ENCODE peak calls at places on chromosomes 11 and 22, in six cellular contexts. M is stomach, R is tibial nerve, F is PC-3, P is fibroblast of lung, Z is kidney. Y is an unnamed sample.

GRCh38 chr11:65622011-65622410 is 6.4 kb downstream of the PCNX3 start:
- DNase-seq in M (no peak), R (no peak), F (no peak), P (no peak), Z (no peak), Y (no peak)

GRCh38 chr11:93063101-93063500 is 93.7 kb downstream of the MTNR1B start:
- DNase-seq in M (no peak), R (no peak), F (no peak), P (peak; percentile 19), Z (no peak), Y (no peak)

GRCh38 chr22:48217596-48217995 is 1455.1 kb downstream of the TBC1D22A start:
- DNase-seq in M (no peak), R (no peak), F (no peak), P (no peak), Z (no peak), Y (no peak)

GRCh38 chr11:134882141-134882540 is 470.1 kb upstream of the B3GAT1 start:
- DNase-seq in M (no peak), R (no peak), F (no peak), P (no peak), Z (no peak), Y (no peak)

GRCh38 chr11:100777736-100778135 is 90.6 kb downstream of the ARHGAP42 start:
- DNase-seq in M (no peak), R (no peak), F (peak; percentile 60), P (no peak), Z (no peak), Y (no peak)

GRCh38 chr22:48453171-48453570 is 1374.5 kb downstream of the BRD1 start:
- DNase-seq in M (no peak), R (no peak), F (no peak), P (no peak), Z (no peak), Y (no peak)

GRCh38 chr11:112785717-112786116 is 175.5 kb upstream of the NCAM1 start:
- DNase-seq in M (no peak), R (peak; percentile 44), F (no peak), P (peak; percentile 87), Z (no peak), Y (no peak)

GRCh38 chr11:108698844-108699642 is 34.2 kb downstream of the DDX10 start:
- DNase-seq in M (no peak), R (no peak), F (no peak), P (peak; percentile 41), Z (no peak), Y (no peak)

GRCh38 chr11:14902650-14903350 is 10.8 kb upstream of the CYP2R1 start:
- DNase-seq in M (no peak), R (no peak), F (peak; percentile 65), P (peak; percentile 61), Z (no peak), Y (no peak)

GRCh38 chr11:106961518-106961917 is 56.8 kb downstream of the GUCY1A2 start:
- DNase-seq in M (no peak), R (no peak), F (peak; percentile 81), P (peak; percentile 94), Z (no peak), Y (no peak)

GRCh38 chr11:44753965-44754645 is 27.3 kb downstream of the TSPAN18 start:
- DNase-seq in M (no peak), R (peak; percentile 46), F (no peak), P (no peak), Z (no peak), Y (no peak)

GRCh38 chr11:106160494-106160893 is 83.0 kb downstream of the AASDHPPT start:
- DNase-seq in M (no peak), R (no peak), F (no peak), P (no peak), Z (no peak), Y (no peak)

GRCh38 chr11:58442136-58442535 is at the start of gene OR5B12:
- DNase-seq in M (no peak), R (no peak), F (no peak), P (no peak), Z (no peak), Y (no peak)

GRCh38 chr11:121057922-121058321 is 34.0 kb downstream of the TBCEL start:
- DNase-seq in M (no peak), R (no peak), F (no peak), P (no peak), Z (no peak), Y (no peak)

GRCh38 chr11:106421673-106422292 is 344.3 kb downstream of the AASDHPPT start:
- DNase-seq in M (no peak), R (no peak), F (peak; percentile 73), P (peak; percentile 32), Z (no peak), Y (no peak)

GRCh38 chr22:35742342-35743100 is 24.8 kb downstream of the APOL5 start:
- DNase-seq in M (no peak), R (no peak), F (peak; percentile 63), P (peak; percentile 89), Z (no peak), Y (no peak)

GRCh38 chr11:102776454-102776853 is 4.0 kb downstream of the MMP10 start:
- DNase-seq in M (no peak), R (no peak), F (no peak), P (no peak), Z (no peak), Y (no peak)

GRCh38 chr11:78379039-78379670 is 38.5 kb downstream of the GAB2 start:
- DNase-seq in M (no peak), R (no peak), F (no peak), P (no peak), Z (no peak), Y (no peak)

GRCh38 chr11:13337986-13338436 is 60.4 kb downstream of the BMAL1 start:
- DNase-seq in M (no peak), R (no peak), F (no peak), P (peak; percentile 83), Z (no peak), Y (no peak)

GRCh38 chr22:46857142-46857825 is 94.8 kb downstream of the TBC1D22A start:
- DNase-seq in M (no peak), R (no peak), F (no peak), P (no peak), Z (no peak), Y (no peak)

GRCh38 chr22:49040754-49041467 is 786.8 kb downstream of the BRD1 start:
- DNase-seq in M (no peak), R (no peak), F (no peak), P (no peak), Z (no peak), Y (no peak)

GRCh38 chr11:17161515-17161914 is 46.3 kb downstream of the PIK3C2A start:
- DNase-seq in M (no peak), R (no peak), F (no peak), P (no peak), Z (no peak), Y (no peak)

GRCh38 chr11:66015094-66015881 is 3.5 kb downstream of the CST6 start:
- DNase-seq in M (no peak), R (no peak), F (peak; percentile 63), P (peak; percentile 48), Z (peak; percentile 81), Y (no peak)

GRCh38 chr22:19814428-19814827 is 40.2 kb downstream of the GNB1L start:
- DNase-seq in M (peak; percentile 5), R (no peak), F (no peak), P (no peak), Z (peak; percentile 32), Y (no peak)

GRCh38 chr11:115151010-115151409 is 353.2 kb downstream of the CADM1 start:
- DNase-seq in M (no peak), R (no peak), F (no peak), P (no peak), Z (peak; percentile 6), Y (no peak)

GRCh38 chr22:39316440-39317083 is 2.9 kb downstream of the RPL3 start:
- DNase-seq in M (peak; percentile 79), R (peak; percentile 76), F (peak; percentile 86), P (peak; percentile 93), Z (no peak), Y (peak; percentile 69)
- H3K27ac ChIP-seq in M (peak overlapping the region; percentile 56), R (peak overlapping the region; percentile 97), F (no peak overlapping the region), P (peak overlapping the region; percentile 90), Z (peak overlapping the region; percentile 51), Y (peak overlapping the region; percentile 90)

GRCh38 chr22:45485271-45485670 is 17.4 kb upstream of the FBLN1 start:
- DNase-seq in M (no peak), R (no peak), F (no peak), P (no peak), Z (no peak), Y (no peak)

GRCh38 chr22:45483918-45484499 is 18.7 kb upstream of the FBLN1 start:
- DNase-seq in M (no peak), R (no peak), F (no peak), P (no peak), Z (no peak), Y (no peak)

GRCh38 chr22:45482169-45482568 is 20.5 kb upstream of the FBLN1 start:
- DNase-seq in M (no peak), R (no peak), F (no peak), P (no peak), Z (no peak), Y (no peak)

GRCh38 chr22:45483319-45483718 is 19.4 kb upstream of the FBLN1 start:
- DNase-seq in M (no peak), R (no peak), F (no peak), P (no peak), Z (no peak), Y (no peak)

GRCh38 chr22:45484742-45485141 is 17.9 kb upstream of the FBLN1 start:
- DNase-seq in M (no peak), R (no peak), F (no peak), P (no peak), Z (no peak), Y (no peak)
- H3K4me3 ChIP-seq in M (no peak overlapping the region), R (no peak overlapping the region), F (no peak overlapping the region), P (no peak overlapping the region), Z (no peak overlapping the region), Y (no peak overlapping the region)

GRCh38 chr22:30876221-30876751 is 92.3 kb downstream of the MORC2 start:
- DNase-seq in M (no peak), R (no peak), F (no peak), P (no peak), Z (peak; percentile 52), Y (no peak)
- H3K27ac ChIP-seq in M (no peak overlapping the region), R (no peak overlapping the region), F (no peak overlapping the region), P (no peak overlapping the region), Z (no peak overlapping the region), Y (no peak overlapping the region)

DNA sequence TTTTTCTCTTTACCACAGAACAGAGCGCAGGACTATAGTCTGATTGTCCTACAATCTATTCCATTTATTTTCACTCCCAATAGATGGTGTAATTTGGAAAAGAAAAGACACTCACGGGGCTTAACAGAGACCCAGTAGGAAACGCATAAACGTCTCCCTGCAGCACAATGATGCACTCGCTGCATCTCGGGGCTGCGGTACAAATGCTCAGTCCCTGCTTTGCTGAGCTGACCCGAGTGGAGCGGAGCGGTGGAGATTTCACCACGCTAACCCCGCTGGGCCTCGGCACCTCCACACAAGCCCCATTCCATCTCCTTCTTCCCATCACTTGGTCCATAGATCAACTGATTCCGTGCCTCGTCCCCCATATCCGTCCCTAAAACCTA is 1.5 kb downstream of the FEZ1 start:
- DNase-seq in M (no peak), R (no peak), F (no peak), P (peak; percentile 6), Z (no peak), Y (no peak)
- H3K4me3 ChIP-seq in M (peak overlapping the region; percentile 67), R (peak overlapping the region; percentile 62), F (no peak overlapping the region), P (peak overlapping the region; percentile 88), Z (peak overlapping the region; percentile 54), Y (peak overlapping the region; percentile 53)

Y was measured in naive thymus-derived CD4-positive, alpha-beta T cell.